ENCODE peak calls at places on chromosomes 6 and 20, in ten cellular contexts. S is PC-3, T is breast epithelium, Z is Panc1, V is fibroblast of the aortic adventitia, G is stomach, H is HFF-Myc, E is bronchial epithelial cell, I is A549, J is spleen. R is an unnamed sample.

GRCh38 chr6:107064579-107065065 is 36.6 kb downstream of the MTRES1 start:
- DNase-seq in S (peak), T (no peak), Z (no peak), V (peak), G (peak), H (peak), E (no peak), I (no peak), J (no peak), R (peak)

GRCh38 chr6:25945175-25945574 is 14.7 kb upstream of the SLC17A2 start:
- DNase-seq in S (no peak), T (no peak), Z (no peak), V (no peak), G (no peak), H (no peak), E (no peak), I (no peak), J (no peak), R (no peak)

GRCh38 chr6:108454356-108454755 is 106.4 kb upstream of the FOXO3 start:
- DNase-seq in S (no peak), T (no peak), Z (no peak), V (no peak), G (no peak), H (no peak), E (no peak), I (no peak), J (no peak), R (no peak)

GRCh38 chr6:105879902-105880547 is 206.1 kb upstream of the PRDM1 start:
- DNase-seq in S (no peak), T (no peak), Z (no peak), V (no peak), G (no peak), H (no peak), E (no peak), I (no peak), J (peak), R (no peak)

GRCh38 chr20:1341561-1342265 is 12.8 kb upstream of the SDCBP2 start:
- DNase-seq in S (peak), T (no peak), Z (no peak), V (peak), G (no peak), H (no peak), E (no peak), I (no peak), J (peak), R (peak)

GRCh38 chr20:45905505-45906079 is 6.4 kb downstream of the PLTP start:
- DNase-seq in S (peak), T (no peak), Z (peak), V (peak), G (no peak), H (no peak), E (peak), I (peak), J (no peak), R (peak)

GRCh38 chr20:32709528-32710121 is 33.6 kb downstream of the COMMD7 start:
- DNase-seq in S (no peak), T (no peak), Z (no peak), V (no peak), G (no peak), H (no peak), E (no peak), I (no peak), J (no peak), R (no peak)

GRCh38 chr6:2396292-2396691 is 150.9 kb upstream of the GMDS start:
- DNase-seq in S (peak), T (no peak), Z (no peak), V (no peak), G (no peak), H (no peak), E (no peak), I (no peak), J (no peak), R (no peak)

GRCh38 chr6:34004706-34005105 is 141.2 kb downstream of the GRM4 start:
- DNase-seq in S (no peak), T (no peak), Z (no peak), V (no peak), G (peak), H (no peak), E (no peak), I (no peak), J (no peak), R (no peak)

GRCh38 chr6:169724554-169725269 is 412 bp upstream of the PHF10 start:
- DNase-seq in S (peak), T (peak), Z (no peak), V (peak), G (peak), H (no peak), E (no peak), I (no peak), J (peak), R (peak)

GRCh38 chr6:19394687-19395086 is 442.5 kb upstream of the ID4 start:
- DNase-seq in S (no peak), T (no peak), Z (no peak), V (no peak), G (no peak), H (no peak), E (no peak), I (no peak), J (no peak), R (no peak)

GRCh38 chr6:19395316-19395715 is 441.9 kb upstream of the ID4 start:
- DNase-seq in S (no peak), T (no peak), Z (no peak), V (no peak), G (no peak), H (no peak), E (no peak), I (no peak), J (no peak), R (no peak)

GRCh38 chr6:19394051-19394450 is 443.1 kb upstream of the ID4 start:
- DNase-seq in S (no peak), T (no peak), Z (no peak), V (no peak), G (no peak), H (no peak), E (no peak), I (no peak), J (no peak), R (no peak)

GRCh38 chr6:19399406-19399805 is 437.8 kb upstream of the ID4 start:
- DNase-seq in S (no peak), T (no peak), Z (no peak), V (peak), G (no peak), H (no peak), E (no peak), I (no peak), J (no peak), R (peak)
- H3K4me3 ChIP-seq in S (no peak), T (no peak), Z (no peak), V (no peak), G (no peak), H (no peak), E (no peak), I (no peak), J (no peak), R (no peak)

GRCh38 chr6:31877651-31878161 is 1.1 kb downstream of the SLC44A4 start:
- DNase-seq in S (peak), T (peak), Z (no peak), V (no peak), G (peak), H (no peak), E (no peak), I (no peak), J (no peak), R (no peak)
- TF ChIP-seq CTCF in S (no peak), T (no peak), Z (no peak), V (no peak), G (no peak), H (no peak), E (no peak), I (no peak), J (no peak), R (no peak)

DNA sequence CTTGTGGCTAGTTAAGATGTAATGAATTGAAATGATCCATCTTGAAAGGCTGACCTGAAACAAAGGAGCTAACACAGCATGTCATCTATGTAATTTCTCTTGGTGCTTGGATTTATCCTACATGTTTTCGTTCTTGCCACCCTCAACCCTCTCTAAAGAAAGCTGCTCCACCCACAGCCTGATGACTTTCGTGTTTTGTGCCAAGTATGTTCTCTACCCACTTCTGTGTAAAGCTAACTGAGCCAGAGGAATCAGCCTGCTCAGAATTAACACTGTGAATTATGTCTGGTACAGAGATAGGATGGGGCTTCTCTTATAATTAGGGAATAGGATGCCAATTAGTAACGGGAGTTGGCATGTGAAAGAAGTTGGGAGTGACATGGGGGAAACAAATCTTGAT is 67.9 kb upstream of the MLIP start:
- DNase-seq in S (no peak), T (no peak), Z (no peak), V (no peak), G (no peak), H (no peak), E (no peak), I (no peak), J (no peak), R (no peak)
- H3K4me3 ChIP-seq in S (no peak), T (no peak), Z (no peak), V (no peak), G (no peak), H (no peak), E (no peak), I (no peak), J (no peak), R (no peak)

GRCh38 chr6:120378582-120379220 is 955.6 kb downstream of the TBC1D32 start:
- DNase-seq in S (peak), T (no peak), Z (peak), V (peak), G (no peak), H (no peak), E (peak), I (peak), J (no peak), R (peak)
- TF ChIP-seq CTCF in S (peak), T (no peak), Z (peak), V (peak), G (peak), H (peak), E (peak), I (peak), J (peak), R (peak)

GRCh38 chr6:28353356-28353755 is 3.6 kb downstream of the ZKSCAN3 start:
- DNase-seq in S (peak), T (no peak), Z (no peak), V (no peak), G (no peak), H (no peak), E (no peak), I (no peak), J (no peak), R (no peak)
- H3K4me3 ChIP-seq in S (peak), T (no peak), Z (peak), V (peak), G (peak), H (no peak), E (peak), I (no peak), J (no peak), R (no peak)

GRCh38 chr20:37781626-37782025 is 87.8 kb downstream of the CTNNBL1 start:
- DNase-seq in S (peak), T (no peak), Z (no peak), V (no peak), G (no peak), H (no peak), E (peak), I (no peak), J (no peak), R (peak)
- TF ChIP-seq CTCF in S (peak), T (no peak), Z (peak), V (no peak), G (no peak), H (no peak), E (no peak), I (no peak), J (no peak), R (peak)

GRCh38 chr20:5136096-5136495 is 9.3 kb downstream of the CDS2 start:
- DNase-seq in S (no peak), T (no peak), Z (no peak), V (no peak), G (no peak), H (no peak), E (peak), I (no peak), J (no peak), R (no peak)
- H3K4me3 ChIP-seq in S (no peak), T (no peak), Z (no peak), V (no peak), G (no peak), H (no peak), E (no peak), I (no peak), J (no peak), R (no peak)

DNA sequence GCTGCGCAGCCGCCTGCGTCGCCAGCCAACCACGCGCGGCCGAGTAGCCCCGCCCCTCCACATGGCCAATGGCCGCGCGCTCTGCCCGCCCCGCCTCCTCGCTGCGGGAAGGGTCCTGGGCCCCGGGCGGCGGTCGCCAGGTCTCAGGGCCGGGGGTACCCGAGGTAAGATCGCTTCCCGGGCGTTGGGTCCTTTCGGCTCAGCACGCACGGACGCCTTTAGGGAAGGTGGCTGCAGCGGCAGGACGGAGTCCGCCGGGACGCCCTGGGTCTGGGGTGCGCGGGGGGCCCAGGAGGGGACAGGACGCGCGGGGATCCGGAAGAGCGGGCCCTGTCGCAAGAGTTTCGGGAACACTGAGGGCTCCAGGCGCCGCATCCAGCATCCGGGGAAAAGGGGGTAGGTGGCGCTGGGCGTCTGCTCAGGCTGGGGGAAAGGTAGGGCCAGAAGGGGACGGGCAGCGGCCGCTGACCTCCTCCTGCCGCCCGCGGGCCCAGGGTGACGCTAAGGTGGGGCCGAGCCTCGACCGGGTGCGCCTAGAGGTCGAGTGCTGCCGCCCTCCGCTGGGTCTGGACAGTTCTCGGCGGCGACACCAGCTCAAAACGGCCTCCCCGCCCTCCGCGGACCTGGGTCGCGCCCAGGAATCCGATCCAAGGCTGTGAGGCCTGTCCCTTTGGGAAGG is at the start of gene MAVS:
- DNase-seq in S (peak), T (peak), Z (no peak), V (peak), G (peak), H (peak), E (peak), I (peak), J (peak), R (peak)
- TF ChIP-seq CTCF in S (no peak), T (no peak), Z (no peak), V (no peak), G (no peak), H (no peak), E (no peak), I (peak), J (no peak), R (no peak)